ENCODE peak calls at places on chromosomes 6 and 20, in four cellular contexts. H is psoas muscle; U is naive thymus-derived CD4-positive, alpha-beta T cell; Q is left ventricle myocardium inferior. O is an unnamed sample. For H3K36me3, H3K4me1 and H3K9me3, the result is how much of the 10 kb centered on the place peaks cover.

GRCh38 chr6:35419431-35419830 is 32.7 kb upstream of the FANCE start:
- DNase-seq in H (no peak), U (peak), Q (no peak), O (no peak)

GRCh38 chr6:89269981-89270380 is 45.1 kb downstream of the GABRR2 start:
- DNase-seq in H (no peak), U (no peak), Q (no peak), O (no peak)

GRCh38 chr6:170111816-170112582 is 178.9 kb downstream of the DLL1 start:
- DNase-seq in H (peak), U (no peak), Q (no peak), O (no peak)

GRCh38 chr6:33895296-33895695 is 91.5 kb upstream of the MLN start:
- DNase-seq in H (no peak), U (no peak), Q (no peak), O (no peak)

GRCh38 chr6:118784641-118785164 is 109.2 kb upstream of the ASF1A start:
- DNase-seq in H (no peak), U (no peak), Q (peak), O (no peak)

GRCh38 chr20:24277196-24277595 is 192.2 kb upstream of the SYNDIG1 start:
- DNase-seq in H (no peak), U (no peak), Q (no peak), O (no peak)

GRCh38 chr20:45347936-45348809 is at the start of gene SDC4:
- DNase-seq in H (peak), U (no peak), Q (peak), O (peak)

GRCh38 chr6:107361568-107362270 is 97.6 kb downstream of the PDSS2 start:
- DNase-seq in H (no peak), U (no peak), Q (no peak), O (no peak)

GRCh38 chr6:41450581-41450980 is 95.6 kb upstream of the FOXP4 start:
- DNase-seq in H (no peak), U (no peak), Q (no peak), O (no peak)

GRCh38 chr6:118945217-118945616 is 10.3 kb upstream of the MCM9 start:
- DNase-seq in H (no peak), U (no peak), Q (no peak), O (no peak)

GRCh38 chr6:100347901-100348550 is 116.7 kb downstream of the SIM1 start:
- DNase-seq in H (no peak), U (no peak), Q (no peak), O (no peak)

GRCh38 chr6:38113810-38114577 is 294.5 kb downstream of the ZFAND3 start:
- DNase-seq in H (no peak), U (no peak), Q (no peak), O (no peak)

GRCh38 chr6:149170564-149171452 is 146.7 kb upstream of the TAB2 start:
- DNase-seq in H (peak), U (no peak), Q (peak), O (no peak)

GRCh38 chr6:7897461-7898192 is 13.0 kb downstream of the TXNDC5 start:
- DNase-seq in H (no peak), U (no peak), Q (no peak), O (no peak)
- H3K36me3 ChIP-seq in H (half or more), U (under half), Q (half or more), O (under half)

GRCh38 chr20:57652865-57653545 is 32.8 kb upstream of the ZBP1 start:
- DNase-seq in H (no peak), U (no peak), Q (no peak), O (no peak)

GRCh38 chr20:57653546-57653900 is 33.3 kb upstream of the ZBP1 start:
- DNase-seq in H (no peak), U (no peak), Q (no peak), O (no peak)

GRCh38 chr20:57654998-57655811 is 35.0 kb upstream of the ZBP1 start:
- DNase-seq in H (no peak), U (no peak), Q (no peak), O (no peak)

GRCh38 chr20:57654363-57654997 is 34.3 kb upstream of the ZBP1 start:
- DNase-seq in H (peak), U (peak), Q (no peak), O (peak)

GRCh38 chr20:57653910-57654309 is 33.7 kb upstream of the ZBP1 start:
- DNase-seq in H (no peak), U (no peak), Q (no peak), O (no peak)
- H3K4me1 ChIP-seq in H (under half), U (under half), Q (under half), O (under half)

DNA sequence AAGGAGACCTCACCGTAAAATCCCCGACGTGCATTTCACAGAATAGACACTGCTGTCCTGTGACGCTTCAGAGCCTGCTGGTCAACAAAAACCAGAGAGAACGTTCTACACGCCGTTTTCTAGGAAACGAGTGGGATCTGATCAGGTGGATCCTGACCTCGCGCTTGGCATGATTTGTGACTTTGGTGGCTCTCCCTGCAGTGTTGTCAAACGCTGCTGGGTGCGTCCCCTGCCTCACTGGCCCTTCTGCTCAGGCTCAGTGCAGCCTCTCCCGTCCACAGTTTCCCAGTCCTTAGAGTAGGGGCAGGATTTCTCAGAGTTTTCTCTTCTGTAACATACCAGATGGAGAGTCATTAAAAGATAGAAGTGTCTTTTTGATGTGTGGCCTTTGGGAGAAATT is 27.6 kb upstream of the IRF4 start:
- DNase-seq in H (no peak), U (no peak), Q (peak), O (no peak)
- H3K9me3 ChIP-seq in H (under half), U (under half), Q (under half), O (under half)

GRCh38 chr6:132465530-132466485 is 47.1 kb downstream of the STX7 start:
- DNase-seq in H (no peak), U (no peak), Q (no peak), O (no peak)
- H3K36me3 ChIP-seq in H (half or more), U (under half), Q (half or more), O (under half)

GRCh38 chr20:59866338-59866737 is 67.1 kb downstream of the SYCP2 start:
- DNase-seq in H (no peak), U (no peak), Q (no peak), O (no peak)
- H3K4me1 ChIP-seq in H (under half), U (under half), Q (under half), O (under half)

GRCh38 chr6:168418151-168418551 is 22.8 kb upstream of the SMOC2 start:
- DNase-seq in H (peak), U (no peak), Q (no peak), O (no peak)
- H3K9me3 ChIP-seq in H (under half), U (under half), Q (under half), O (under half)

GRCh38 chr20:39553120-39553519 is 591.0 kb downstream of the DHX35 start:
- DNase-seq in H (no peak), U (no peak), Q (no peak), O (no peak)

GRCh38 chr20:39547546-39548410 is 585.6 kb downstream of the DHX35 start:
- DNase-seq in H (no peak), U (no peak), Q (no peak), O (no peak)
- H3K36me3 ChIP-seq in H (under half), U (under half), Q (under half), O (under half)

O was measured in effector memory CD4-positive, alpha-beta T cell.